ENCODE peak calls at places on chromosomes 7 and 10, in six cellular contexts. One of them, this sample, is unnamed. For H3K4me1, the result is how much of the 10 kb centered on the place peaks cover.

GRCh38 chr10:121108051-121108450 is 256.9 kb downstream of the WDR11 start:
- DNase-seq in HCT116: no peak
- DNase-seq in heart left ventricle: no peak
- DNase-seq in endothelial cell of umbilical vein: no peak
- DNase-seq in breast epithelium: no peak
- DNase-seq in testis: no peak
- DNase-seq in this sample: no peak

GRCh38 chr10:2111936-2112335 is 374.6 kb upstream of the ADARB2 start:
- DNase-seq in HCT116: no peak
- DNase-seq in heart left ventricle: no peak
- DNase-seq in endothelial cell of umbilical vein: no peak
- DNase-seq in breast epithelium: no peak
- DNase-seq in testis: no peak
- DNase-seq in this sample: no peak

GRCh38 chr10:15856328-15857000 is 3.8 kb downstream of the MINDY3 start:
- DNase-seq in HCT116: no peak
- DNase-seq in heart left ventricle: no peak
- DNase-seq in endothelial cell of umbilical vein: no peak
- DNase-seq in breast epithelium: no peak
- DNase-seq in testis: no peak
- DNase-seq in this sample: no peak

GRCh38 chr10:132460691-132461090 is 63.7 kb downstream of the PWWP2B start:
- DNase-seq in HCT116: no peak
- DNase-seq in heart left ventricle: no peak
- DNase-seq in endothelial cell of umbilical vein: no peak
- DNase-seq in breast epithelium: no peak
- DNase-seq in testis: no peak
- DNase-seq in this sample: no peak

GRCh38 chr7:65979583-65980477 is 2.2 kb downstream of the GUSB start:
- DNase-seq in HCT116: no peak
- DNase-seq in heart left ventricle: no peak
- DNase-seq in endothelial cell of umbilical vein: no peak
- DNase-seq in breast epithelium: no peak
- DNase-seq in testis: no peak
- DNase-seq in this sample: no peak

GRCh38 chr10:67790534-67791408 is 47.2 kb downstream of the DNAJC12 start:
- DNase-seq in HCT116: peak
- DNase-seq in heart left ventricle: no peak
- DNase-seq in endothelial cell of umbilical vein: no peak
- DNase-seq in breast epithelium: peak
- DNase-seq in testis: no peak
- DNase-seq in this sample: no peak

GRCh38 chr7:148147438-148147837 is 443.1 kb upstream of the C7orf33 start:
- DNase-seq in HCT116: no peak
- DNase-seq in heart left ventricle: no peak
- DNase-seq in endothelial cell of umbilical vein: no peak
- DNase-seq in breast epithelium: no peak
- DNase-seq in testis: no peak
- DNase-seq in this sample: no peak

GRCh38 chr10:64771253-64771652 is 1250.1 kb downstream of the REEP3 start:
- DNase-seq in HCT116: no peak
- DNase-seq in heart left ventricle: no peak
- DNase-seq in endothelial cell of umbilical vein: no peak
- DNase-seq in breast epithelium: no peak
- DNase-seq in testis: no peak
- DNase-seq in this sample: no peak

GRCh38 chr7:66333443-66333842 is 128.3 kb downstream of the TPST1 start:
- DNase-seq in HCT116: no peak
- DNase-seq in heart left ventricle: no peak
- DNase-seq in endothelial cell of umbilical vein: no peak
- DNase-seq in breast epithelium: no peak
- DNase-seq in testis: no peak
- DNase-seq in this sample: no peak

GRCh38 chr7:36795451-36796021 is 71.2 kb upstream of the AOAH start:
- DNase-seq in HCT116: no peak
- DNase-seq in heart left ventricle: no peak
- DNase-seq in endothelial cell of umbilical vein: no peak
- DNase-seq in breast epithelium: no peak
- DNase-seq in testis: no peak
- DNase-seq in this sample: no peak

GRCh38 chr10:89837173-89838001 is 136.0 kb downstream of the KIF20B start:
- DNase-seq in HCT116: no peak
- DNase-seq in heart left ventricle: no peak
- DNase-seq in endothelial cell of umbilical vein: peak
- DNase-seq in breast epithelium: peak
- DNase-seq in testis: peak
- DNase-seq in this sample: peak

GRCh38 chr10:28177944-28178637 is 124.8 kb downstream of the MPP7 start:
- DNase-seq in HCT116: no peak
- DNase-seq in heart left ventricle: no peak
- DNase-seq in endothelial cell of umbilical vein: peak
- DNase-seq in breast epithelium: no peak
- DNase-seq in testis: no peak
- DNase-seq in this sample: no peak

GRCh38 chr10:100740476-100741341 is 4.7 kb upstream of the PAX2 start:
- DNase-seq in HCT116: no peak
- DNase-seq in heart left ventricle: no peak
- DNase-seq in endothelial cell of umbilical vein: no peak
- DNase-seq in breast epithelium: no peak
- DNase-seq in testis: no peak
- DNase-seq in this sample: no peak

GRCh38 chr10:100742936-100743335 is 2.4 kb upstream of the PAX2 start:
- DNase-seq in HCT116: no peak
- DNase-seq in heart left ventricle: no peak
- DNase-seq in endothelial cell of umbilical vein: no peak
- DNase-seq in breast epithelium: no peak
- DNase-seq in testis: no peak
- DNase-seq in this sample: no peak

GRCh38 chr10:100743626-100744135 is 1.7 kb upstream of the PAX2 start:
- DNase-seq in HCT116: peak
- DNase-seq in heart left ventricle: peak
- DNase-seq in endothelial cell of umbilical vein: peak
- DNase-seq in breast epithelium: no peak
- DNase-seq in testis: peak
- DNase-seq in this sample: peak

GRCh38 chr10:100741386-100742066 is 3.9 kb upstream of the PAX2 start:
- DNase-seq in HCT116: no peak
- DNase-seq in heart left ventricle: no peak
- DNase-seq in endothelial cell of umbilical vein: no peak
- DNase-seq in breast epithelium: no peak
- DNase-seq in testis: no peak
- DNase-seq in this sample: no peak

DNA sequence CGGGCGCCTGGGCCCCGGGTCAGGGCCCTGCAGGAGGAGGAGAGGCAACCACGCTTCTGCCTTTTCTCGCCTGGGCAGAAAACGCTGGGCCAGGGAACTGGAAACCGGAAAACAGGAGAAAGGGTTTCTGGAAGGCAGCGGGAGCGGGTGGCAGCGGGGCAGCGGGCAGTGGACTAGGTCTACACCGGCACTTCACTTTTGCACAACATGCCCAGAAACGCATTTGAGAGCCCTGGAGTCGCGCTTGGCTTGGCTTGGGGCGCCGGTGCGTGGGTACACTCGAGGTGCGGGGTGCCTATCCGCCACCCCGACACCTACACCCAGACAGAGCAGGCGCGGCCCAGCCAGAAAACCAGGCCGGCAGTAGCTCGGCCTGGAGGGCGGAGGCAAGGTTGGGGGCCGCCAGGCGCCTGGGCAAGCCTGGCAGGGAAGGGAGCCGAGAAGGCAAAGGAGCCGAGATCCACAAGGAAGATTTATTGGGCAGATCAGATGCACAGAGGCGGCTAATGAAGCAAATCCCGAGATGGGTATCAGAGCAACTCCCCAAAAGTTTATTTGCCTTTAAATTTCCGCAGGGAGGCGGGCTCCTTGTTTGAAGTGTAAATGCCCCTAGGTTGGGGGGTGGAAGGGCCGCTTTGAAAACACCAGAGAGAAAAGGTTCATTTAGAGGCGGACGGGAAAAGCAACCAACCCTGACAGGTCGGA is 3.2 kb upstream of the PAX2 start:
- DNase-seq in HCT116: no peak
- DNase-seq in heart left ventricle: no peak
- DNase-seq in endothelial cell of umbilical vein: no peak
- DNase-seq in breast epithelium: no peak
- DNase-seq in testis: no peak
- DNase-seq in this sample: no peak
- H3K4me1 ChIP-seq in HCT116: under half
- H3K4me1 ChIP-seq in heart left ventricle: under half
- H3K4me1 ChIP-seq in endothelial cell of umbilical vein: under half
- H3K4me1 ChIP-seq in breast epithelium: under half
- H3K4me1 ChIP-seq in testis: under half
- H3K4me1 ChIP-seq in this sample: half or more

DNA sequence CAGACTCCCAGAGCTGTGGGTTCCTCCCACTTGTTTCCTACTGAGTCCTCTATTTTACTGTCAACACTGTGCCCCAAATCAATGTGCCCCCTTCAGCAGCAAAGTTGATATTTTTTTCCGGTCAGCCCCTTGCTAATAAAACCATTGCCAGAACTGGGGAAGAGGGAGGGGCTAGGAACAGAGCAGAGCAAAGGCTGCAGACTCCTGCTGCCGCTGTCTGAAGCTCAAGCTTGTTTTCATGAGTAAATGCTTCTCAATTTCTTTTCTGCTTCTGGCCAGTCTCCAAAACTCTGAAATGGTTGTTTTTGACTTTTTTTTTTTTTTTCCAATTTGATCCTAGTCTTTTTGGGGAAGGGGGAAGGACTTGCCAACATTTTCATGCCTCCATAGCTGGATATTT is 26.7 kb upstream of the PROSER2 start:
- DNase-seq in HCT116: no peak
- DNase-seq in heart left ventricle: no peak
- DNase-seq in endothelial cell of umbilical vein: no peak
- DNase-seq in breast epithelium: no peak
- DNase-seq in testis: no peak
- DNase-seq in this sample: no peak
- TF ChIP-seq POLR2A in HCT116: no peak
- TF ChIP-seq POLR2A in heart left ventricle: no peak
- TF ChIP-seq POLR2A in endothelial cell of umbilical vein: no peak
- TF ChIP-seq POLR2A in breast epithelium: no peak
- TF ChIP-seq POLR2A in testis: no peak
- TF ChIP-seq POLR2A in this sample: no peak

GRCh38 chr7:142554555-142555532 is 194.4 kb upstream of the PRSS1 start:
- DNase-seq in HCT116: no peak
- DNase-seq in heart left ventricle: no peak
- DNase-seq in endothelial cell of umbilical vein: no peak
- DNase-seq in breast epithelium: no peak
- DNase-seq in testis: peak
- DNase-seq in this sample: no peak

GRCh38 chr7:142557971-142558582 is 191.2 kb upstream of the PRSS1 start:
- DNase-seq in HCT116: peak
- DNase-seq in heart left ventricle: no peak
- DNase-seq in endothelial cell of umbilical vein: peak
- DNase-seq in breast epithelium: no peak
- DNase-seq in testis: peak
- DNase-seq in this sample: peak

GRCh38 chr7:142560166-142560565 is 189.1 kb upstream of the PRSS1 start:
- DNase-seq in HCT116: no peak
- DNase-seq in heart left ventricle: no peak
- DNase-seq in endothelial cell of umbilical vein: no peak
- DNase-seq in breast epithelium: no peak
- DNase-seq in testis: no peak
- DNase-seq in this sample: no peak

GRCh38 chr7:142553216-142553615 is 196.1 kb upstream of the PRSS1 start:
- DNase-seq in HCT116: no peak
- DNase-seq in heart left ventricle: no peak
- DNase-seq in endothelial cell of umbilical vein: no peak
- DNase-seq in breast epithelium: no peak
- DNase-seq in testis: no peak
- DNase-seq in this sample: no peak

DNA sequence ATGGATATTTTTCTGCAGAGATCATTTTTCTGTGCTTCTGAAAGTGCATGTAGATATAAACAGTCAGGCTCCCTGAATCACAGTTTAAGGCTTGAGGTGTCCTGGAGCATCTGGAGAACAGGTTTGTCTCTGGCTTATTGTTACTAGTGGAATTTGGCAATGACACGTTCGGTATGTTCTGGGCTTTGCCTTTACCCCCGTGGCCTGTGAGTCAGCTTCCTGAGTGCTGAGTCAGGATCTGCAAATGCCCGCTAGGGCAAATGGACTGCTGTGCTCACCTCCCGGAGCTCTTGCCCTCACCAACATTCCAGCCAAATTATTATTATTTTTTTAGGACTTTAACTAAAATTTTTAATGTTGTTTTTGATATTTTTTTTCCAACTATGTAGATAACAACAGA is 192.5 kb upstream of the PRSS1 start:
- DNase-seq in HCT116: peak
- DNase-seq in heart left ventricle: peak
- DNase-seq in endothelial cell of umbilical vein: peak
- DNase-seq in breast epithelium: peak
- DNase-seq in testis: no peak
- DNase-seq in this sample: peak
- H3K4me1 ChIP-seq in HCT116: under half
- H3K4me1 ChIP-seq in heart left ventricle: under half
- H3K4me1 ChIP-seq in endothelial cell of umbilical vein: under half
- H3K4me1 ChIP-seq in breast epithelium: under half
- H3K4me1 ChIP-seq in testis: under half
- H3K4me1 ChIP-seq in this sample: under half

GRCh38 chr7:9242604-9243003 is 809.2 kb downstream of the NXPH1 start:
- DNase-seq in HCT116: no peak
- DNase-seq in heart left ventricle: no peak
- DNase-seq in endothelial cell of umbilical vein: no peak
- DNase-seq in breast epithelium: no peak
- DNase-seq in testis: no peak
- DNase-seq in this sample: no peak
- TF ChIP-seq POLR2A in HCT116: no peak
- TF ChIP-seq POLR2A in heart left ventricle: no peak
- TF ChIP-seq POLR2A in endothelial cell of umbilical vein: no peak
- TF ChIP-seq POLR2A in breast epithelium: no peak
- TF ChIP-seq POLR2A in testis: no peak
- TF ChIP-seq POLR2A in this sample: no peak

GRCh38 chr10:123562387-123562786 is 103.8 kb upstream of the GPR26 start:
- DNase-seq in HCT116: no peak
- DNase-seq in heart left ventricle: no peak
- DNase-seq in endothelial cell of umbilical vein: no peak
- DNase-seq in breast epithelium: no peak
- DNase-seq in testis: no peak
- DNase-seq in this sample: no peak
- H3K4me1 ChIP-seq in HCT116: under half
- H3K4me1 ChIP-seq in heart left ventricle: under half
- H3K4me1 ChIP-seq in endothelial cell of umbilical vein: under half
- H3K4me1 ChIP-seq in breast epithelium: under half
- H3K4me1 ChIP-seq in testis: under half
- H3K4me1 ChIP-seq in this sample: under half

This sample was measured in body of pancreas.